ENCODE peak calls at places on chromosomes 1 and 21, in seven cellular contexts. One of them, this sample, is unnamed.

GRCh38 chr1:58628987-58629598 is 52.0 kb upstream of the TACSTD2 start:
- DNase-seq in activated naive CD4-positive, alpha-beta T cell treated with anti-CD3 and anti-CD28 coated beads for 36 hours: no peak
- DNase-seq in EL: peak
- DNase-seq in esophagus squamous epithelium: no peak
- DNase-seq in cardiac muscle cell: no peak
- DNase-seq in amygdala: no peak
- DNase-seq in RPMI7951: peak
- DNase-seq in this sample: no peak

GRCh38 chr1:187655163-187655562 is 826.4 kb downstream of the PLA2G4A start:
- DNase-seq in cardiac muscle cell: no peak
- DNase-seq in EL: peak
- DNase-seq in RPMI7951: no peak
- DNase-seq in activated naive CD4-positive, alpha-beta T cell treated with anti-CD3 and anti-CD28 coated beads for 36 hours: no peak
- DNase-seq in amygdala: no peak
- DNase-seq in esophagus squamous epithelium: no peak
- DNase-seq in this sample: no peak

GRCh38 chr1:37692078-37692833 is at the start of gene CDCA8:
- DNase-seq in amygdala: peak
- DNase-seq in cardiac muscle cell: peak
- DNase-seq in activated naive CD4-positive, alpha-beta T cell treated with anti-CD3 and anti-CD28 coated beads for 36 hours: peak
- DNase-seq in EL: peak
- DNase-seq in esophagus squamous epithelium: peak
- DNase-seq in RPMI7951: peak
- DNase-seq in this sample: peak

GRCh38 chr1:154629160-154630073 is 21.4 kb upstream of the ADAR start:
- DNase-seq in RPMI7951: peak
- DNase-seq in esophagus squamous epithelium: no peak
- DNase-seq in activated naive CD4-positive, alpha-beta T cell treated with anti-CD3 and anti-CD28 coated beads for 36 hours: no peak
- DNase-seq in cardiac muscle cell: no peak
- DNase-seq in EL: no peak
- DNase-seq in amygdala: no peak
- DNase-seq in this sample: no peak

GRCh38 chr1:227903061-227903521 is 44.6 kb downstream of the WNT9A start:
- DNase-seq in activated naive CD4-positive, alpha-beta T cell treated with anti-CD3 and anti-CD28 coated beads for 36 hours: no peak
- DNase-seq in cardiac muscle cell: no peak
- DNase-seq in EL: no peak
- DNase-seq in amygdala: no peak
- DNase-seq in esophagus squamous epithelium: no peak
- DNase-seq in RPMI7951: no peak
- DNase-seq in this sample: no peak

GRCh38 chr1:14737561-14738094 is 139.1 kb downstream of the KAZN start:
- DNase-seq in activated naive CD4-positive, alpha-beta T cell treated with anti-CD3 and anti-CD28 coated beads for 36 hours: no peak
- DNase-seq in esophagus squamous epithelium: no peak
- DNase-seq in cardiac muscle cell: no peak
- DNase-seq in RPMI7951: peak
- DNase-seq in EL: no peak
- DNase-seq in amygdala: no peak
- DNase-seq in this sample: peak

GRCh38 chr1:159925713-159926066 is 383 bp upstream of the TAGLN2 start:
- DNase-seq in RPMI7951: no peak
- DNase-seq in esophagus squamous epithelium: no peak
- DNase-seq in amygdala: no peak
- DNase-seq in cardiac muscle cell: no peak
- DNase-seq in EL: no peak
- DNase-seq in activated naive CD4-positive, alpha-beta T cell treated with anti-CD3 and anti-CD28 coated beads for 36 hours: peak
- DNase-seq in this sample: no peak

GRCh38 chr21:15841856-15842564 is 112.2 kb downstream of the USP25 start:
- DNase-seq in esophagus squamous epithelium: no peak
- DNase-seq in amygdala: no peak
- DNase-seq in EL: peak
- DNase-seq in activated naive CD4-positive, alpha-beta T cell treated with anti-CD3 and anti-CD28 coated beads for 36 hours: no peak
- DNase-seq in RPMI7951: peak
- DNase-seq in cardiac muscle cell: no peak
- DNase-seq in this sample: peak

GRCh38 chr1:7585216-7585907 is 185.7 kb upstream of the VAMP3 start:
- DNase-seq in esophagus squamous epithelium: no peak
- DNase-seq in RPMI7951: no peak
- DNase-seq in amygdala: no peak
- DNase-seq in cardiac muscle cell: no peak
- DNase-seq in activated naive CD4-positive, alpha-beta T cell treated with anti-CD3 and anti-CD28 coated beads for 36 hours: no peak
- DNase-seq in EL: no peak
- DNase-seq in this sample: no peak

GRCh38 chr1:118322369-118322768 is 137.3 kb upstream of the SPAG17 start:
- DNase-seq in RPMI7951: no peak
- DNase-seq in cardiac muscle cell: no peak
- DNase-seq in activated naive CD4-positive, alpha-beta T cell treated with anti-CD3 and anti-CD28 coated beads for 36 hours: no peak
- DNase-seq in amygdala: no peak
- DNase-seq in EL: no peak
- DNase-seq in esophagus squamous epithelium: no peak
- DNase-seq in this sample: peak